ENCODE peak calls at places on chromosomes 12 and 14, in eight cellular contexts. J is MCF 10A; P is vagina; G is HepG2; M is fibroblast of lung; R is AG09319; C is colonic mucosa; V is CD4-positive, alpha-beta T cell. Y is an unnamed sample.
A peak's percentile ranks its signal among the peaks of the same experiment; 100 is the strongest.

GRCh38 chr12:38695057-38695456 is 210.3 kb downstream of the CPNE8 start:
- DNase-seq in J (no peak), P (no peak), G (peak; percentile 3), M (no peak), R (no peak), C (no peak), V (no peak), Y (no peak)

GRCh38 chr12:118052324-118053070 is 8.5 kb downstream of the WSB2 start:
- DNase-seq in J (peak; percentile 97), P (no peak), G (peak; percentile 99), M (peak; percentile 98), R (peak; percentile 75), C (peak; percentile 89), V (no peak), Y (peak; percentile 96)

GRCh38 chr12:69284131-69284530 is 44.8 kb downstream of the CPSF6 start:
- DNase-seq in J (peak; percentile 80), P (no peak), G (peak; percentile 70), M (peak; percentile 78), R (peak; percentile 12), C (peak; percentile 65), V (no peak), Y (peak; percentile 51)

GRCh38 chr14:75292016-75292646 is 13.5 kb downstream of the FOS start:
- DNase-seq in J (no peak), P (no peak), G (no peak), M (no peak), R (no peak), C (no peak), V (no peak), Y (no peak)

GRCh38 chr14:52439476-52439875 is 112.8 kb downstream of the TXNDC16 start:
- DNase-seq in J (no peak), P (no peak), G (no peak), M (no peak), R (no peak), C (no peak), V (no peak), Y (no peak)

GRCh38 chr12:24795699-24796385 is 153.1 kb downstream of the BCAT1 start:
- DNase-seq in J (peak; percentile 14), P (no peak), G (no peak), M (no peak), R (no peak), C (no peak), V (no peak), Y (no peak)

GRCh38 chr14:76985021-76985420 is 43.5 kb downstream of the IRF2BPL start:
- DNase-seq in J (no peak), P (no peak), G (peak; percentile 41), M (peak; percentile 23), R (peak; percentile 11), C (no peak), V (no peak), Y (no peak)

GRCh38 chr12:75020068-75020557 is 189.5 kb downstream of the KCNC2 start:
- DNase-seq in J (peak; percentile 9), P (no peak), G (no peak), M (peak; percentile 1), R (no peak), C (no peak), V (no peak), Y (no peak)

GRCh38 chr12:127125607-127126259 is 1141.2 kb upstream of the TMEM132C start:
- DNase-seq in J (peak; percentile 98), P (no peak), G (no peak), M (peak; percentile 86), R (peak; percentile 25), C (peak; percentile 19), V (no peak), Y (peak; percentile 100)

GRCh38 chr12:68915055-68915454 is 17.9 kb downstream of the CPM start:
- DNase-seq in J (peak; percentile 47), P (no peak), G (no peak), M (peak; percentile 97), R (peak; percentile 35), C (no peak), V (no peak), Y (peak; percentile 48)

GRCh38 chr12:4719821-4720636 is at the start of gene GALNT8:
- DNase-seq in J (no peak), P (no peak), G (no peak), M (no peak), R (no peak), C (peak; percentile 74), V (no peak), Y (no peak)

GRCh38 chr14:76152333-76152681 is 585 bp downstream of the GPATCH2L start:
- DNase-seq in J (peak; percentile 85), P (no peak), G (peak; percentile 60), M (peak; percentile 88), R (peak; percentile 69), C (peak; percentile 66), V (peak; percentile 46), Y (peak; percentile 81)

GRCh38 chr14:59566725-59567124 is 9.9 kb downstream of the CCDC175 start:
- DNase-seq in J (peak; percentile 8), P (no peak), G (no peak), M (no peak), R (no peak), C (peak; percentile 19), V (no peak), Y (no peak)

GRCh38 chr12:122023339-122024131 is 1.9 kb downstream of the BCL7A start:
- DNase-seq in J (peak; percentile 74), P (no peak), G (peak; percentile 80), M (peak; percentile 64), R (no peak), C (peak; percentile 72), V (no peak), Y (peak; percentile 49)

GRCh38 chr14:103207404-103208072 is 84.3 kb downstream of the TNFAIP2 start:
- DNase-seq in J (no peak), P (no peak), G (no peak), M (peak; percentile 29), R (no peak), C (no peak), V (no peak), Y (no peak)

GRCh38 chr14:103348154-103348553 is 14.1 kb downstream of the EIF5 start:
- DNase-seq in J (no peak), P (no peak), G (no peak), M (peak; percentile 66), R (no peak), C (no peak), V (no peak), Y (no peak)

GRCh38 chr12:112998997-112999767 is 20.9 kb downstream of the OAS2 start:
- DNase-seq in J (no peak), P (peak; percentile 49), G (no peak), M (no peak), R (no peak), C (no peak), V (no peak), Y (no peak)

GRCh38 chr14:71206766-71207371 is 299.6 kb downstream of the PCNX1 start:
- DNase-seq in J (peak; percentile 85), P (no peak), G (no peak), M (peak; percentile 94), R (peak; percentile 66), C (no peak), V (no peak), Y (peak; percentile 82)

GRCh38 chr14:76762617-76763361 is 1.5 kb downstream of the VASH1 start:
- DNase-seq in J (no peak), P (peak; percentile 82), G (no peak), M (no peak), R (no peak), C (peak; percentile 32), V (no peak), Y (no peak)

DNA sequence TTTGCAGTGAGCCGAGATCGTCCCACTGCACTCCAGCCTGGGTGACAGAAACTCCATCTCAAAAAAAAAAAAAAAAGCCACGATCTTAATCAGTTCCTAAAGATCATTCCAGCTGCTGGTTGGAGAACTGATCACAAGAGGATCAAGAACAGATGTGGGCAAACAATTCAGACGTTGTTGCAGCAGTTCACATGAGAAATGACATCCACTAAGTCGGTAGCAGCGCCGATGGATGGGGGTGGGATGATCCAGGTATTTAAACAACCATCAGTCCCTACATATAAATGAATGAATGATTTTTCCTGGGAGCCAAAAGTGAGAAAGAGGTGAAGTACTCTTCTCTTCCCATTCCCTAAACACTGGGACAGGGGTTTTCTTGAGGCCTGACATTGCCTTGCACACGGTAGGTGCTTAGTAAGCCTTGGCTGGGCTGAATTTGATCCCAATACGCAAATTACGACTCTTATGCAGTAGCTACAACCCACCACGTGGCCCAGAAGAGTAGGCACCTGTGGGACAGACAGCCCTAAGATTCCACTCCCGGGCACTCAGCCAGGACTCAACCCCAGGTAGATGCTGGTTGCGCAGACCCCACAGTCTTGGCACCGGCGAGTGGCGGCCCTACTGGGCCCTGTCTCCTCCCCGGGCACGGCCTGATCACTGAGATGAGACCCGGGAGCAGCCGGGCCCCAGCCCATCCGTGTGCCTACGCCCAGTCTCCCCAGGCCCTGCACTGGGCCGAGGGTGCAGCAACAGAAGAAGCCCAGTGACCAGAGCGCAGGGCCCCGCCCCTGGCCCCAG is 565 bp downstream of the SPRYD3 start:
- DNase-seq in J (peak; percentile 54), P (peak; percentile 83), G (no peak), M (peak; percentile 35), R (no peak), C (peak; percentile 60), V (peak; percentile 48), Y (peak; percentile 37)
- TF ChIP-seq CTCF in J (no peak), P (no peak), G (no peak), M (no peak), R (no peak), C (no peak), V (no peak), Y (no peak)

GRCh38 chr12:124680863-124681778 is 113.7 kb upstream of the NCOR2 start:
- DNase-seq in J (peak; percentile 91), P (no peak), G (peak; percentile 80), M (peak; percentile 96), R (peak; percentile 77), C (peak; percentile 42), V (no peak), Y (peak; percentile 89)
- TF ChIP-seq CTCF in J (peak; percentile 40), P (no peak), G (peak; percentile 57), M (peak; percentile 46), R (peak; percentile 48), C (no peak), V (no peak), Y (peak; percentile 42)

GRCh38 chr12:2796187-2796663 is 1.5 kb downstream of the FKBP4 start:
- DNase-seq in J (peak; percentile 34), P (no peak), G (no peak), M (no peak), R (no peak), C (peak; percentile 47), V (no peak), Y (no peak)
- TF ChIP-seq CTCF in J (peak; percentile 11), P (no peak), G (no peak), M (no peak), R (peak; percentile 1), C (no peak), V (no peak), Y (no peak)

GRCh38 chr14:94379291-94380224 is 8.8 kb downstream of the SERPINA1 start:
- DNase-seq in J (no peak), P (no peak), G (no peak), M (no peak), R (no peak), C (no peak), V (no peak), Y (peak; percentile 64)

GRCh38 chr14:94377866-94378470 is 10.4 kb downstream of the SERPINA1 start:
- DNase-seq in J (no peak), P (no peak), G (no peak), M (no peak), R (no peak), C (no peak), V (no peak), Y (no peak)

GRCh38 chr14:94376976-94377865 is 11.2 kb downstream of the SERPINA1 start:
- DNase-seq in J (no peak), P (no peak), G (peak; percentile 78), M (no peak), R (no peak), C (no peak), V (no peak), Y (peak; percentile 42)

GRCh38 chr14:94380225-94381148 is 7.9 kb downstream of the SERPINA1 start:
- DNase-seq in J (no peak), P (no peak), G (no peak), M (no peak), R (no peak), C (no peak), V (no peak), Y (peak; percentile 33)

GRCh38 chr14:94378527-94379290 is 9.7 kb downstream of the SERPINA1 start:
- DNase-seq in J (no peak), P (no peak), G (no peak), M (no peak), R (no peak), C (no peak), V (no peak), Y (no peak)
- TF ChIP-seq CTCF in J (no peak), P (no peak), G (no peak), M (no peak), R (no peak), C (no peak), V (no peak), Y (no peak)